ENCODE peak calls at places on chromosomes 7 and 10, in six cellular contexts. O, C, Z, Q, D and J are unnamed samples.

GRCh38 chr7:108109216-108109908 is 20.8 kb downstream of the LAMB4 start:
- DNase-seq in C (no peak), D (no peak), O (no peak), Z (no peak), Q (no peak), J (no peak)

GRCh38 chr10:103592186-103593021 is 98.9 kb downstream of the NEURL1 start:
- DNase-seq in Q (peak; percentile 60), Z (peak; percentile 51), O (peak; percentile 38), C (peak; percentile 87), D (peak; percentile 34), J (peak; percentile 77)

GRCh38 chr7:22726849-22727792 is at the start of gene IL6:
- DNase-seq in O (peak; percentile 97), C (peak; percentile 69), D (peak; percentile 97), Q (peak; percentile 80), Z (no peak), J (peak; percentile 78)

GRCh38 chr10:113350311-113350710 is 202.5 kb upstream of the HABP2 start:
- DNase-seq in Z (no peak), Q (peak; percentile 7), O (no peak), C (no peak), D (no peak), J (no peak)

GRCh38 chr7:116169060-116169459 is 41.3 kb upstream of the TES start:
- DNase-seq in D (peak; percentile 31), Q (no peak), O (peak; percentile 76), Z (no peak), C (no peak), J (no peak)

GRCh38 chr10:77374189-77374656 is 263.4 kb downstream of the KCNMA1 start:
- DNase-seq in Q (no peak), D (peak; percentile 18), Z (no peak), C (no peak), O (peak; percentile 68), J (no peak)

GRCh38 chr10:103605359-103606156 is 112.1 kb downstream of the NEURL1 start:
- DNase-seq in Z (no peak), Q (peak; percentile 83), O (peak; percentile 43), C (peak; percentile 86), D (peak; percentile 33), J (peak; percentile 67)

GRCh38 chr10:93124580-93125318 is 51.1 kb downstream of the CYP26A1 start:
- DNase-seq in Z (no peak), D (no peak), C (no peak), Q (peak; percentile 29), O (no peak), J (no peak)

GRCh38 chr7:28853834-28854749 is 104.0 kb downstream of the TRIL start:
- DNase-seq in D (peak; percentile 62), O (peak; percentile 46), C (peak; percentile 96), Z (peak; percentile 75), Q (peak; percentile 92), J (peak; percentile 92)

GRCh38 chr10:49170632-49171325 is 17.4 kb downstream of the TMEM273 start:
- DNase-seq in C (peak; percentile 30), Z (no peak), D (no peak), O (no peak), Q (no peak), J (no peak)

GRCh38 chr7:40747856-40748255 is 613.1 kb downstream of the SUGCT start:
- DNase-seq in O (peak; percentile 32), C (no peak), Z (no peak), D (no peak), Q (peak; percentile 13), J (no peak)

GRCh38 chr10:119080521-119081259 is at the start of gene EIF3A:
- DNase-seq in Q (peak; percentile 96), C (peak; percentile 94), Z (peak; percentile 89), D (peak; percentile 93), O (peak; percentile 90), J (peak; percentile 93)

GRCh38 chr10:119078422-119079179 is 2.0 kb downstream of the EIF3A start:
- DNase-seq in C (no peak), Z (no peak), O (no peak), Q (no peak), D (no peak), J (no peak)

DNA sequence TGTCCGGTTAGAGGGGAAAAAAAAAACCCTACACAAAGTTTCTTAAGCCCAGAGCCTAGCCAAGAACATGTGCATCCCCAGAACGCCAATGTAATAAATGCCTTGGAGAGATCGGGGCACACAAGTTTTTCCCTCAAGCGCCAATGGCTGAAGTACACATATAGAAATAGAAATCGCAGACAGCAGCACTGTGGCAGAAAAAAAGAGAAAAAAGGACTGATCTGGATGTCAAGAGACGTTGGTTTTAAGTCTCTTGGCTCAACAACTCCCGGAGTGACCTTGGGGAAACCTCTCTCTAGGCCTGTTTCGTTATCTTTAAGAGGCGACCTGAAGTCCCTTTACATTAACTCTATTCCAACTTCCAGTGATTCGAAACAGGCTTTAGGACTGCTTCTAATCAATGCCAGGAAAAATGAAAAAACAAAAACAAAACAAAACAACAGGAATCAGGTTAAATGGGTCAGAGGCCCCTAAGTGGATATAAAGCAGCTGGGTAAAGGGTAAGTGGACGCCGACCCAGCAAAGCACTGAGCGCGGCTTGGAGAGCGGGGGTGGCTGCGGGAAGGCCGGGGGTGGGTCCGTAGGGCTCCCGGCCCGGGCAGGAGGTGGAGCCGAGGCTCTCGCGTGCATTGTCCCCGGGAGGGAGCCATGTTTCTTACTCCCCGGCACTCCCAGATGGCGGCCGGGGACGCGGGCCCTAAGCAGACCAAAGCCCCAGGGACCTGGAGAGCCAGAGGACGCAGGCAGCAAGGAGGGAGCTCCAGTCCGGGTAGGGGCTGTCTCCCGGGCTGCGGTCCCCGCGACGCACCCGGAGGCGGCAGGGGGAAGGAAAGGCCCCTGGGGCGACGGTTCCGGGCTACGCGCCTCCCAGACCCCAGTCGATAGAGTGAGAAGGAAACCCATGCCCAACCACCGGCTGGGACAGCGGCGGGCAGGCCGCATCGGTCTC is 771 bp downstream of the EIF3A start:
- DNase-seq in C (peak; percentile 63), O (peak; percentile 75), Q (peak; percentile 81), Z (peak; percentile 45), D (peak; percentile 87), J (peak; percentile 40)
- H2AK5ac ChIP-seq in C (no peak overlapping the region), O (peak overlapping the region; percentile 87), Q (peak overlapping the region; percentile 100), Z (peak overlapping the region; percentile 99), D (peak overlapping the region; percentile 89), J (no peak overlapping the region)

GRCh38 chr7:73340514-73340913 is 12.6 kb downstream of the FKBP6 start:
- DNase-seq in O (no peak), C (no peak), Z (no peak), D (no peak), Q (no peak), J (peak; percentile 79)
- H3K14ac ChIP-seq in O (no peak overlapping the region), C (no peak overlapping the region), Z (no peak overlapping the region), D (no peak overlapping the region), Q (no peak overlapping the region), J (no peak overlapping the region)

DNA sequence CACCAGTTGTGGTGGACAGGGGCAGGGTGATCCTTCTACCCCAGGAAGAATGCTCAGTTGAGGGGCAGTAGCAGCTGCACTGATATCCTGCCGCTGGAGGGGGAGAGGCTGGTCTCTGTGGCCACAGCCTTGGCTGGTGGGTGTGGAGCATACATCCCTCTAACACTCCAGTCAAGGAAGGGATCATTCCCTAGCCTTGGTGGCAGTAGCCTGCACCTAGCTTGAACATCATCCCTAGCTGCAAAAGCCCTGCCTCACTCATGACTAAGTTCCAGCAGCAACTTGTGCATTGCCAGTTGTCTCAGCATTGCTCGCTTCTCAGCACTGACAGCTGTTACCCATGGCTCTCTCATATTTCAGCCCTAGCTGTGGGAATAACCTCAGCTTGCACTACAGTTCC is 688.9 kb upstream of the POT1 start:
- DNase-seq in D (no peak), C (no peak), Z (no peak), O (no peak), Q (no peak), J (no peak)
- H2AK5ac ChIP-seq in D (no peak overlapping the region), C (no peak overlapping the region), Z (no peak overlapping the region), O (no peak overlapping the region), Q (no peak overlapping the region), J (no peak overlapping the region)

DNA sequence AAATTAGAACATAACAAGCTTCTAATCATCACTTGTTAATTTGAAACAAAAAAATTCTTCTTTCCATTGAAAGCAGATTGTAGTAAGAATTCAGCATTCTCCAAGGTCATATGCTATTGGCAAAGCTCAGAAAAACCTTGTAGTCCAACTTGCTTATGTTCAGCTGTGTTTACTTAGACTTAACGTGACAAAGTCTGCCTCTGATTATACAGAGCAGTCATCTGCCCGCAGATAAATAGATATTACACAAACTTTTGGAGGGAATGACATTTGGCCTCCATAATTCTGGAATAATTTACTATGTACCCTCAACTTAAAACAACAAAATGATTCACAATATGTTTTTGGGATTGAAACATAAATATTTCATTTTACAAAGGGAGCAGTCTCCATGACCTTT is 45.8 kb downstream of the MKX start:
- DNase-seq in C (no peak), O (peak; percentile 52), Z (no peak), Q (no peak), D (no peak), J (no peak)
- H3K14ac ChIP-seq in C (no peak overlapping the region), O (no peak overlapping the region), Z (no peak overlapping the region), Q (no peak overlapping the region), D (no peak overlapping the region), J (no peak overlapping the region)

GRCh38 chr7:100866721-100867039 is 507 bp upstream of the TRIP6 start:
- DNase-seq in Z (no peak), Q (no peak), D (no peak), O (no peak), C (peak; percentile 60), J (no peak)
- H2AK5ac ChIP-seq in Z (peak overlapping the region; percentile 100), Q (peak overlapping the region; percentile 99), D (peak overlapping the region; percentile 86), O (peak overlapping the region; percentile 93), C (peak overlapping the region; percentile 98), J (no peak overlapping the region)

GRCh38 chr10:59109826-59110225 is 66.6 kb upstream of the PHYHIPL start:
- DNase-seq in C (no peak), D (peak; percentile 10), O (no peak), Z (no peak), Q (no peak), J (no peak)
- H3K14ac ChIP-seq in C (no peak overlapping the region), D (no peak overlapping the region), O (no peak overlapping the region), Z (no peak overlapping the region), Q (no peak overlapping the region), J (no peak overlapping the region)

GRCh38 chr7:2634265-2635145 is 2.7 kb downstream of the TTYH3 start:
- DNase-seq in Q (no peak), Z (no peak), O (no peak), C (no peak), D (no peak), J (no peak)

GRCh38 chr7:2635148-2635668 is 3.4 kb downstream of the TTYH3 start:
- DNase-seq in C (no peak), Q (peak; percentile 89), D (no peak), Z (no peak), O (no peak), J (no peak)

GRCh38 chr7:2633538-2634264 is 1.9 kb downstream of the TTYH3 start:
- DNase-seq in D (peak; percentile 96), Z (no peak), C (no peak), O (peak; percentile 89), Q (peak; percentile 93), J (no peak)

GRCh38 chr7:2631924-2632716 is at the start of gene TTYH3:
- DNase-seq in C (peak; percentile 62), Z (no peak), Q (no peak), O (no peak), D (no peak), J (no peak)

GRCh38 chr7:2632717-2633537 is 1.1 kb downstream of the TTYH3 start:
- DNase-seq in D (peak; percentile 85), Z (no peak), Q (peak; percentile 56), C (no peak), O (peak; percentile 69), J (no peak)
- H2AK5ac ChIP-seq in D (peak overlapping the region; percentile 87), Z (peak overlapping the region; percentile 100), Q (peak overlapping the region; percentile 81), C (peak overlapping the region; percentile 8), O (peak overlapping the region; percentile 83), J (no peak overlapping the region)